ENCODE peak calls at places on chromosome 18, in seven cellular contexts. G, E, N, H, X, V and J are unnamed samples.

GRCh38 chr18:63409301-63409700 is 13.0 kb downstream of the VPS4B start:
- DNase-seq in X (peak), H (no peak), N (peak), E (no peak), V (no peak), G (no peak), J (no peak)

GRCh38 chr18:29644276-29644675 is 1398.3 kb downstream of the DSC3 start:
- DNase-seq in N (peak), V (no peak), H (no peak), E (no peak), X (peak), G (no peak), J (no peak)

GRCh38 chr18:74841248-74841647 is 243.6 kb downstream of the ZNF407 start:
- DNase-seq in X (no peak), H (no peak), E (no peak), V (no peak), G (no peak), N (no peak), J (no peak)

GRCh38 chr18:13501896-13502295 is 224.5 kb downstream of the FAM210A start:
- DNase-seq in V (no peak), X (no peak), N (no peak), G (no peak), E (no peak), H (no peak), J (no peak)

GRCh38 chr18:57447154-57447621 is 12.0 kb downstream of the ONECUT2 start:
- DNase-seq in G (no peak), H (peak), E (no peak), V (no peak), N (peak), X (peak), J (no peak)

GRCh38 chr18:1806884-1807615 is 764.3 kb downstream of the METTL4 start:
- DNase-seq in E (no peak), H (no peak), G (no peak), V (no peak), X (no peak), N (no peak), J (no peak)

GRCh38 chr18:23810396-23810795 is 121.1 kb downstream of the LAMA3 start:
- DNase-seq in N (no peak), V (no peak), H (no peak), X (no peak), G (no peak), E (no peak), J (no peak)

GRCh38 chr18:77061946-77062517 is 70.6 kb downstream of the MBP start:
- DNase-seq in V (no peak), E (no peak), X (no peak), N (no peak), G (no peak), H (no peak), J (no peak)

GRCh38 chr18:71020342-71021096 is 731.7 kb downstream of the SOCS6 start:
- DNase-seq in G (no peak), V (no peak), E (no peak), N (peak), H (no peak), X (peak), J (no peak)

GRCh38 chr18:8970843-8971242 is 131.7 kb upstream of the NDUFV2 start:
- DNase-seq in H (no peak), E (no peak), G (no peak), X (no peak), N (no peak), V (no peak), J (no peak)